ENCODE peak calls at places on chromosomes 2 and 18, in six cellular contexts. A is cerebellar cortex, U is non-pigmented ciliary epithelial cell, F is hippocampal formation, H is fibroblast of the aortic adventitia, O is T-helper 1 cell. P is an unnamed sample.
A peak's percentile ranks its signal among the peaks of the same experiment; 100 is the strongest.

GRCh38 chr2:234621120-234621519 is 124.2 kb upstream of the ARL4C start:
- DNase-seq in O (no peak), H (no peak), F (no peak), A (no peak), U (no peak), P (no peak)

GRCh38 chr18:49006641-49007136 is 55.9 kb upstream of the SMAD7 start:
- DNase-seq in O (no peak), H (no peak), U (no peak), A (no peak), F (no peak), P (no peak)

GRCh38 chr18:55651236-55651635 is 63.2 kb upstream of the TCF4 start:
- DNase-seq in H (no peak), O (no peak), F (no peak), A (no peak), U (no peak), P (no peak)

GRCh38 chr2:75788925-75789324 is 78.2 kb upstream of the GCFC2 start:
- DNase-seq in F (no peak), O (no peak), U (peak; percentile 1), H (no peak), A (no peak), P (no peak)

GRCh38 chr2:109470121-109470921 is 143.4 kb downstream of the SEPTIN10 start:
- DNase-seq in U (no peak), O (no peak), F (no peak), A (no peak), H (peak; percentile 52), P (no peak)

GRCh38 chr2:118032169-118033013 is 18.5 kb upstream of the CCDC93 start:
- DNase-seq in A (peak; percentile 29), U (no peak), O (peak; percentile 46), H (peak; percentile 57), F (peak; percentile 45), P (peak; percentile 66)

GRCh38 chr2:80947601-80948130 is 643.1 kb upstream of the LRRTM1 start:
- DNase-seq in F (no peak), U (no peak), H (no peak), O (no peak), A (no peak), P (no peak)

GRCh38 chr2:118854507-118855300 is 7.3 kb upstream of the EN1 start:
- DNase-seq in U (no peak), O (no peak), H (no peak), F (no peak), A (no peak), P (no peak)

GRCh38 chr2:74290066-74290465 is 53.1 kb downstream of the SLC4A5 start:
- DNase-seq in H (no peak), O (no peak), U (no peak), F (no peak), A (no peak), P (no peak)

GRCh38 chr18:2326999-2327398 is 244.3 kb downstream of the METTL4 start:
- DNase-seq in H (peak; percentile 60), F (no peak), U (no peak), O (no peak), A (no peak), P (no peak)

GRCh38 chr2:237195396-237196119 is 109.9 kb downstream of the COPS8 start:
- DNase-seq in A (no peak), F (no peak), H (no peak), O (no peak), U (no peak), P (no peak)

GRCh38 chr2:127771756-127772155 is 39.2 kb downstream of the WDR33 start:
- DNase-seq in H (peak; percentile 81), A (no peak), U (no peak), F (no peak), O (no peak), P (no peak)

GRCh38 chr2:196201229-196201998 is 30.0 kb upstream of the STK17B start:
- DNase-seq in F (no peak), U (no peak), O (peak; percentile 34), A (no peak), H (peak; percentile 25), P (no peak)

GRCh38 chr2:195664528-195664927 is 7.5 kb downstream of the SLC39A10 start:
- DNase-seq in F (peak; percentile 8), U (no peak), O (no peak), H (peak; percentile 51), A (no peak), P (no peak)

GRCh38 chr2:240622631-240623235 is 2.5 kb upstream of the GPR35 start:
- DNase-seq in H (no peak), F (no peak), A (no peak), O (peak; percentile 79), U (no peak), P (no peak)

GRCh38 chr2:217054791-217055190 is 194.9 kb upstream of the TNP1 start:
- DNase-seq in U (no peak), O (no peak), A (peak; percentile 97), F (no peak), H (no peak), P (peak; percentile 22)

GRCh38 chr18:57624988-57625387 is 3.4 kb upstream of the NARS1 start:
- DNase-seq in H (no peak), U (no peak), F (no peak), O (no peak), A (no peak), P (no peak)

GRCh38 chr18:53625997-53626599 is 598.4 kb downstream of the MBD2 start:
- DNase-seq in H (no peak), O (no peak), F (no peak), U (no peak), A (no peak), P (no peak)

GRCh38 chr2:149739880-149740265 is 152.3 kb upstream of the MMADHC start:
- DNase-seq in F (no peak), O (no peak), A (no peak), U (no peak), H (no peak), P (no peak)

GRCh38 chr2:215324811-215325210 is 13.0 kb downstream of the ATIC start:
- DNase-seq in F (no peak), H (no peak), O (no peak), U (no peak), A (no peak), P (no peak)

GRCh38 chr2:73981081-73981968 is 3.4 kb upstream of the TET3 start:
- DNase-seq in H (no peak), U (no peak), F (no peak), O (no peak), A (no peak), P (no peak)

GRCh38 chr18:48879008-48879431 is 71.7 kb downstream of the SMAD7 start:
- DNase-seq in U (no peak), H (no peak), O (no peak), A (no peak), F (no peak), P (no peak)

GRCh38 chr18:68244786-68245185 is 470.1 kb downstream of the TMX3 start:
- DNase-seq in A (no peak), H (peak; percentile 47), O (no peak), F (no peak), U (peak; percentile 41), P (no peak)

GRCh38 chr2:175836361-175836760 is 165.7 kb downstream of the LNPK start:
- DNase-seq in F (no peak), A (no peak), H (peak; percentile 43), U (no peak), O (no peak), P (no peak)

GRCh38 chr2:17300141-17300540 is 218.1 kb downstream of the RAD51AP2 start:
- DNase-seq in U (peak; percentile 76), A (no peak), H (peak; percentile 50), O (no peak), F (no peak), P (no peak)

GRCh38 chr2:216015722-216016464 is 2.5 kb upstream of the MREG start:
- DNase-seq in H (no peak), O (peak; percentile 89), U (no peak), A (peak; percentile 92), F (no peak), P (no peak)

GRCh38 chr2:91748869-91749268 is 3057.4 kb downstream of the RPIA start:
- DNase-seq in A (no peak), O (no peak), H (no peak), F (no peak), U (no peak), P (no peak)

GRCh38 chr2:17981936-17982335 is 103.5 kb downstream of the KCNS3 start:
- DNase-seq in A (no peak), O (no peak), U (no peak), H (no peak), F (no peak), P (no peak)

GRCh38 chr2:58644992-58645391 is 403.9 kb upstream of the FANCL start:
- DNase-seq in A (no peak), F (no peak), H (no peak), O (no peak), U (no peak), P (no peak)

GRCh38 chr2:54585136-54585535 is 129.0 kb downstream of the SPTBN1 start:
- DNase-seq in A (no peak), U (no peak), H (no peak), F (no peak), O (no peak), P (no peak)

GRCh38 chr18:10047237-10047636 is 133.4 kb downstream of the VAPA start:
- DNase-seq in U (no peak), O (no peak), H (peak; percentile 70), F (no peak), A (no peak), P (no peak)

P was measured in Ammon's horn.